ENCODE peak calls at places on chromosomes 3 and 15, in ten cellular contexts. One of them, this sample, is unnamed.

GRCh38 chr3:43525941-43526607 is 95.7 kb downstream of the ANO10 start:
- DNase-seq in upper lobe of left lung: no peak
- DNase-seq in right cardiac atrium: peak
- DNase-seq in fibroblast of lung: peak
- DNase-seq in A549: no peak
- DNase-seq in lower lobe of right lung: no peak
- DNase-seq in IMR-90: peak
- DNase-seq in foreskin fibroblast: no peak
- DNase-seq in H7: no peak
- DNase-seq in GM12865: no peak
- DNase-seq in this sample: peak

GRCh38 chr3:182970811-182971418 is 9.4 kb downstream of the DCUN1D1 start:
- DNase-seq in A549: no peak
- DNase-seq in H7: no peak
- DNase-seq in GM12865: no peak
- DNase-seq in foreskin fibroblast: no peak
- DNase-seq in fibroblast of lung: no peak
- DNase-seq in IMR-90: no peak
- DNase-seq in right cardiac atrium: no peak
- DNase-seq in lower lobe of right lung: no peak
- DNase-seq in upper lobe of left lung: no peak
- DNase-seq in this sample: no peak

GRCh38 chr3:133955892-133956291 is 60.2 kb upstream of the RAB6B start:
- DNase-seq in fibroblast of lung: no peak
- DNase-seq in foreskin fibroblast: peak
- DNase-seq in A549: no peak
- DNase-seq in GM12865: no peak
- DNase-seq in right cardiac atrium: no peak
- DNase-seq in lower lobe of right lung: no peak
- DNase-seq in H7: no peak
- DNase-seq in upper lobe of left lung: no peak
- DNase-seq in IMR-90: no peak
- DNase-seq in this sample: no peak

GRCh38 chr15:57596978-57597377 is 5.3 kb downstream of the MYZAP start:
- DNase-seq in lower lobe of right lung: no peak
- DNase-seq in IMR-90: no peak
- DNase-seq in A549: no peak
- DNase-seq in upper lobe of left lung: no peak
- DNase-seq in H7: no peak
- DNase-seq in foreskin fibroblast: no peak
- DNase-seq in GM12865: no peak
- DNase-seq in right cardiac atrium: no peak
- DNase-seq in fibroblast of lung: peak
- DNase-seq in this sample: peak

GRCh38 chr3:33439421-33440327 is 531 bp downstream of the UBP1 start:
- DNase-seq in A549: peak
- DNase-seq in foreskin fibroblast: peak
- DNase-seq in H7: peak
- DNase-seq in IMR-90: peak
- DNase-seq in GM12865: peak
- DNase-seq in fibroblast of lung: peak
- DNase-seq in lower lobe of right lung: peak
- DNase-seq in upper lobe of left lung: peak
- DNase-seq in right cardiac atrium: peak
- DNase-seq in this sample: peak

GRCh38 chr3:107387555-107387954 is 10.3 kb downstream of the CCDC54 start:
- DNase-seq in fibroblast of lung: no peak
- DNase-seq in foreskin fibroblast: peak
- DNase-seq in H7: no peak
- DNase-seq in right cardiac atrium: no peak
- DNase-seq in GM12865: no peak
- DNase-seq in upper lobe of left lung: no peak
- DNase-seq in lower lobe of right lung: no peak
- DNase-seq in A549: no peak
- DNase-seq in IMR-90: peak
- DNase-seq in this sample: peak

GRCh38 chr3:190158261-190158660 is 37.6 kb upstream of the P3H2 start:
- DNase-seq in foreskin fibroblast: no peak
- DNase-seq in right cardiac atrium: no peak
- DNase-seq in H7: no peak
- DNase-seq in lower lobe of right lung: no peak
- DNase-seq in fibroblast of lung: no peak
- DNase-seq in GM12865: no peak
- DNase-seq in IMR-90: no peak
- DNase-seq in A549: no peak
- DNase-seq in upper lobe of left lung: no peak
- DNase-seq in this sample: no peak

GRCh38 chr15:100095896-100096600 is 245.7 kb downstream of the ADAMTS17 start:
- DNase-seq in H7: no peak
- DNase-seq in foreskin fibroblast: no peak
- DNase-seq in right cardiac atrium: no peak
- DNase-seq in GM12865: no peak
- DNase-seq in IMR-90: no peak
- DNase-seq in lower lobe of right lung: no peak
- DNase-seq in A549: no peak
- DNase-seq in fibroblast of lung: no peak
- DNase-seq in upper lobe of left lung: no peak
- DNase-seq in this sample: no peak

GRCh38 chr3:168884353-168884903 is 779.1 kb downstream of the MECOM start:
- DNase-seq in right cardiac atrium: peak
- DNase-seq in upper lobe of left lung: peak
- DNase-seq in A549: no peak
- DNase-seq in fibroblast of lung: peak
- DNase-seq in lower lobe of right lung: no peak
- DNase-seq in foreskin fibroblast: peak
- DNase-seq in IMR-90: peak
- DNase-seq in H7: no peak
- DNase-seq in GM12865: no peak
- DNase-seq in this sample: peak

GRCh38 chr3:122966045-122966444 is 61.5 kb downstream of the SEMA5B start:
- DNase-seq in A549: no peak
- DNase-seq in right cardiac atrium: no peak
- DNase-seq in GM12865: no peak
- DNase-seq in fibroblast of lung: no peak
- DNase-seq in upper lobe of left lung: no peak
- DNase-seq in foreskin fibroblast: no peak
- DNase-seq in IMR-90: no peak
- DNase-seq in H7: no peak
- DNase-seq in lower lobe of right lung: no peak
- DNase-seq in this sample: no peak

GRCh38 chr3:149934524-149934923 is 36.2 kb downstream of the PFN2 start:
- DNase-seq in right cardiac atrium: peak
- DNase-seq in fibroblast of lung: peak
- DNase-seq in H7: no peak
- DNase-seq in A549: no peak
- DNase-seq in foreskin fibroblast: peak
- DNase-seq in GM12865: no peak
- DNase-seq in lower lobe of right lung: no peak
- DNase-seq in IMR-90: peak
- DNase-seq in upper lobe of left lung: peak
- DNase-seq in this sample: peak

GRCh38 chr3:101635345-101635744 is 41.6 kb downstream of the ZBTB11 start:
- DNase-seq in A549: no peak
- DNase-seq in foreskin fibroblast: no peak
- DNase-seq in IMR-90: no peak
- DNase-seq in right cardiac atrium: no peak
- DNase-seq in H7: no peak
- DNase-seq in fibroblast of lung: no peak
- DNase-seq in GM12865: no peak
- DNase-seq in upper lobe of left lung: no peak
- DNase-seq in lower lobe of right lung: no peak
- DNase-seq in this sample: no peak

GRCh38 chr15:78454992-78455391 is 17.0 kb downstream of the IREB2 start:
- DNase-seq in A549: no peak
- DNase-seq in GM12865: peak
- DNase-seq in lower lobe of right lung: no peak
- DNase-seq in IMR-90: no peak
- DNase-seq in fibroblast of lung: no peak
- DNase-seq in upper lobe of left lung: peak
- DNase-seq in H7: no peak
- DNase-seq in foreskin fibroblast: no peak
- DNase-seq in right cardiac atrium: no peak
- DNase-seq in this sample: no peak

GRCh38 chr3:14565791-14566588 is 25.8 kb upstream of the GRIP2 start:
- DNase-seq in foreskin fibroblast: no peak
- DNase-seq in A549: no peak
- DNase-seq in upper lobe of left lung: no peak
- DNase-seq in lower lobe of right lung: no peak
- DNase-seq in IMR-90: peak
- DNase-seq in GM12865: no peak
- DNase-seq in fibroblast of lung: peak
- DNase-seq in H7: no peak
- DNase-seq in right cardiac atrium: no peak
- DNase-seq in this sample: peak

DNA sequence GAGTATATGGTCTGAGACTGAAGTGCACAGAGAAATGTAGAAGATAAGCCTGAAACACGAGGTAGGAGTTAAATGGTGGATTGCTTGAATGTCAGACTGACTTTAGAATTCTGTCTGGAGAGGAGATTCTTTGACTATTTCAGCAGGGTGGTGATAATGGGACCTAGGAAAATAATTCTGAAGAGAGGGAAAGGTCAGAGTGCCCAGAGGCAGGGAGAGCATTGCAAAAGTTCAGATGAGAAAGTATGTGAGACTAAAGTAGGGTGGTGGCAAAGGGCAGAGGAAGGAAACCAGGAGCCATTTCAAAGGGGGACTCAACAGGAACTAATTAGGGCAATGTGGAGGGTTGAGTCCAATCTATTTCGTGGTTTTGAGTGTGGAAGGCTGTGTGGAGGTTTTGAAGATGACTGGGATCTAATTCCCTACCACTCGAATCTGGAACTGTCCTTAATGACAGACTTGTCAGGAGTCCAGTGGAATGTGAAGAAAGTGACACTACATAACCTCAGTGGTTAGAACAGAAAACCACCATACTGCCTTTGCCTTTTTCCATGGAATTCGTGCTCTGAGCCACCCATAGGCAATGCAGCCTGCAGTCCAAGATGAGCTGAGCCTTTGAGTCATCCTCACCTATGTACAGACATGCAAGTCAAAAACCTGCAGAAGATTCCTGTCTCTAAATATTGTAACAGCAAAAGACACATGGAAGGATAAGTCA is 16.1 kb downstream of the CPOX start:
- DNase-seq in IMR-90: peak
- DNase-seq in foreskin fibroblast: peak
- DNase-seq in right cardiac atrium: no peak
- DNase-seq in GM12865: no peak
- DNase-seq in fibroblast of lung: peak
- DNase-seq in upper lobe of left lung: no peak
- DNase-seq in H7: no peak
- DNase-seq in A549: no peak
- DNase-seq in lower lobe of right lung: no peak
- DNase-seq in this sample: peak
- H3K4me3 ChIP-seq in IMR-90: no peak
- H3K4me3 ChIP-seq in foreskin fibroblast: no peak
- H3K4me3 ChIP-seq in right cardiac atrium: no peak
- H3K4me3 ChIP-seq in GM12865: no peak
- H3K4me3 ChIP-seq in fibroblast of lung: no peak
- H3K4me3 ChIP-seq in upper lobe of left lung: no peak
- H3K4me3 ChIP-seq in H7: no peak
- H3K4me3 ChIP-seq in A549: no peak
- H3K4me3 ChIP-seq in lower lobe of right lung: no peak
- H3K4me3 ChIP-seq in this sample: no peak

GRCh38 chr3:49721861-49722781 is 1.6 kb downstream of the GMPPB start:
- DNase-seq in H7: peak
- DNase-seq in upper lobe of left lung: peak
- DNase-seq in fibroblast of lung: no peak
- DNase-seq in right cardiac atrium: peak
- DNase-seq in lower lobe of right lung: no peak
- DNase-seq in IMR-90: no peak
- DNase-seq in foreskin fibroblast: no peak
- DNase-seq in A549: no peak
- DNase-seq in GM12865: no peak
- DNase-seq in this sample: no peak
- H3K4me3 ChIP-seq in H7: no peak
- H3K4me3 ChIP-seq in upper lobe of left lung: peak
- H3K4me3 ChIP-seq in fibroblast of lung: peak
- H3K4me3 ChIP-seq in right cardiac atrium: no peak
- H3K4me3 ChIP-seq in lower lobe of right lung: peak
- H3K4me3 ChIP-seq in IMR-90: no peak
- H3K4me3 ChIP-seq in foreskin fibroblast: peak
- H3K4me3 ChIP-seq in A549: no peak
- H3K4me3 ChIP-seq in GM12865: peak
- H3K4me3 ChIP-seq in this sample: peak

GRCh38 chr15:45187578-45187893 is 230 bp downstream of the SHF start:
- DNase-seq in A549: no peak
- DNase-seq in right cardiac atrium: no peak
- DNase-seq in GM12865: no peak
- DNase-seq in H7: no peak
- DNase-seq in fibroblast of lung: no peak
- DNase-seq in lower lobe of right lung: no peak
- DNase-seq in IMR-90: no peak
- DNase-seq in upper lobe of left lung: no peak
- DNase-seq in foreskin fibroblast: no peak
- DNase-seq in this sample: no peak
- H3K4me3 ChIP-seq in A549: peak
- H3K4me3 ChIP-seq in right cardiac atrium: peak
- H3K4me3 ChIP-seq in GM12865: no peak
- H3K4me3 ChIP-seq in H7: peak
- H3K4me3 ChIP-seq in fibroblast of lung: no peak
- H3K4me3 ChIP-seq in lower lobe of right lung: peak
- H3K4me3 ChIP-seq in IMR-90: peak
- H3K4me3 ChIP-seq in upper lobe of left lung: peak
- H3K4me3 ChIP-seq in foreskin fibroblast: peak
- H3K4me3 ChIP-seq in this sample: peak

GRCh38 chr3:138862531-138862923 is 27.8 kb upstream of the PIK3CB start:
- DNase-seq in IMR-90: no peak
- DNase-seq in GM12865: no peak
- DNase-seq in A549: no peak
- DNase-seq in upper lobe of left lung: peak
- DNase-seq in right cardiac atrium: no peak
- DNase-seq in H7: peak
- DNase-seq in lower lobe of right lung: no peak
- DNase-seq in foreskin fibroblast: no peak
- DNase-seq in fibroblast of lung: peak
- DNase-seq in this sample: no peak

GRCh38 chr3:138861755-138862333 is 27.1 kb upstream of the PIK3CB start:
- DNase-seq in GM12865: no peak
- DNase-seq in A549: no peak
- DNase-seq in foreskin fibroblast: peak
- DNase-seq in fibroblast of lung: peak
- DNase-seq in IMR-90: peak
- DNase-seq in upper lobe of left lung: no peak
- DNase-seq in H7: no peak
- DNase-seq in lower lobe of right lung: no peak
- DNase-seq in right cardiac atrium: no peak
- DNase-seq in this sample: peak

GRCh38 chr3:138867996-138868395 is 33.3 kb upstream of the PIK3CB start:
- DNase-seq in upper lobe of left lung: no peak
- DNase-seq in fibroblast of lung: peak
- DNase-seq in foreskin fibroblast: no peak
- DNase-seq in GM12865: no peak
- DNase-seq in IMR-90: no peak
- DNase-seq in right cardiac atrium: no peak
- DNase-seq in H7: no peak
- DNase-seq in lower lobe of right lung: no peak
- DNase-seq in A549: no peak
- DNase-seq in this sample: no peak

GRCh38 chr3:138863776-138864113 is 29.0 kb upstream of the PIK3CB start:
- DNase-seq in foreskin fibroblast: no peak
- DNase-seq in H7: no peak
- DNase-seq in fibroblast of lung: no peak
- DNase-seq in right cardiac atrium: no peak
- DNase-seq in A549: no peak
- DNase-seq in GM12865: no peak
- DNase-seq in upper lobe of left lung: no peak
- DNase-seq in IMR-90: no peak
- DNase-seq in lower lobe of right lung: no peak
- DNase-seq in this sample: no peak

GRCh38 chr3:138862924-138863775 is 28.4 kb upstream of the PIK3CB start:
- DNase-seq in lower lobe of right lung: no peak
- DNase-seq in foreskin fibroblast: peak
- DNase-seq in GM12865: no peak
- DNase-seq in H7: peak
- DNase-seq in right cardiac atrium: peak
- DNase-seq in upper lobe of left lung: peak
- DNase-seq in A549: peak
- DNase-seq in fibroblast of lung: peak
- DNase-seq in IMR-90: peak
- DNase-seq in this sample: peak
- H3K4me3 ChIP-seq in lower lobe of right lung: no peak
- H3K4me3 ChIP-seq in foreskin fibroblast: no peak
- H3K4me3 ChIP-seq in GM12865: no peak
- H3K4me3 ChIP-seq in H7: peak
- H3K4me3 ChIP-seq in right cardiac atrium: no peak
- H3K4me3 ChIP-seq in upper lobe of left lung: no peak
- H3K4me3 ChIP-seq in A549: peak
- H3K4me3 ChIP-seq in fibroblast of lung: no peak
- H3K4me3 ChIP-seq in IMR-90: no peak
- H3K4me3 ChIP-seq in this sample: no peak

This sample was measured in cardiac fibroblast.